ENCODE peak calls at places on chromosomes 4 and X, in eight cellular contexts. U is neuronal stem cell, Q is right atrium auricular region, E is lower lobe of right lung, L is astrocyte, W is PC-9, T is esophagus squamous epithelium, Y is pancreas. D is an unnamed sample.

GRCh38 chrX:24017674-24018073 is 9.3 kb downstream of the KLHL15 start:
- DNase-seq in Y (no peak), L (no peak), E (no peak), U (no peak), W (no peak), Q (no peak), T (no peak), D (no peak)

GRCh38 chr4:145061325-145061920 is 36.6 kb downstream of the ANAPC10 start:
- DNase-seq in Y (no peak), E (no peak), L (peak; percentile 24), Q (no peak), W (no peak), U (peak; percentile 24), T (no peak), D (no peak)

GRCh38 chr4:115851918-115852766 is 738.7 kb upstream of the NDST4 start:
- DNase-seq in T (no peak), U (peak; percentile 40), L (peak; percentile 8), W (peak; percentile 15), E (peak; percentile 34), Q (no peak), Y (peak; percentile 36), D (peak; percentile 45)

GRCh38 chr4:53015681-53016080 is 153.6 kb downstream of the RASL11B start:
- DNase-seq in T (no peak), L (peak; percentile 31), W (no peak), Y (no peak), E (no peak), Q (no peak), U (peak; percentile 48), D (no peak)

GRCh38 chrX:80808160-80808735 is 1.4 kb downstream of the BRWD3 start:
- DNase-seq in Y (no peak), E (peak; percentile 79), W (peak; percentile 72), L (peak; percentile 55), T (peak; percentile 6), Q (peak; percentile 85), U (peak; percentile 51), D (peak; percentile 74)

GRCh38 chr4:169151671-169152070 is 119.1 kb downstream of the SH3RF1 start:
- DNase-seq in T (no peak), U (no peak), E (no peak), Y (no peak), Q (no peak), L (peak; percentile 62), W (no peak), D (no peak)

GRCh38 chr4:45550766-45551366 is 573.0 kb downstream of the GABRG1 start:
- DNase-seq in U (no peak), L (no peak), Y (no peak), E (no peak), W (no peak), Q (no peak), T (no peak), D (no peak)

GRCh38 chr4:36280555-36280954 is 861 bp upstream of the DTHD1 start:
- DNase-seq in U (peak; percentile 15), Y (no peak), Q (no peak), L (no peak), E (no peak), W (no peak), T (no peak), D (no peak)

GRCh38 chr4:6983500-6984142 is 59.6 kb upstream of the TADA2B start:
- DNase-seq in U (no peak), Y (no peak), W (no peak), L (no peak), T (no peak), Q (no peak), E (no peak), D (no peak)

GRCh38 chrX:79573760-79574159 is 206.6 kb upstream of the ITM2A start:
- DNase-seq in W (no peak), U (no peak), T (no peak), Y (no peak), L (no peak), Q (no peak), E (no peak), D (no peak)

GRCh38 chrX:25968920-25969319 is 169.2 kb upstream of the MAGEB18 start:
- DNase-seq in L (no peak), U (peak; percentile 17), W (peak; percentile 1), T (no peak), Q (no peak), Y (no peak), E (no peak), D (no peak)

GRCh38 chr4:28966982-28967381 is 1753.2 kb upstream of the PCDH7 start:
- DNase-seq in Q (no peak), L (peak; percentile 57), E (no peak), W (no peak), Y (no peak), U (no peak), T (no peak), D (no peak)

GRCh38 chrX:16836371-16836770 is 33.8 kb downstream of the RBBP7 start:
- DNase-seq in W (no peak), Q (no peak), U (no peak), E (peak; percentile 44), Y (no peak), T (no peak), L (peak; percentile 17), D (no peak)

GRCh38 chrX:103464071-103464773 is 55.1 kb downstream of the RAB40A start:
- DNase-seq in Y (no peak), Q (no peak), U (no peak), T (no peak), L (peak; percentile 30), E (no peak), W (no peak), D (peak; percentile 19)

GRCh38 chr4:108171541-108172230 is 3.0 kb upstream of the LEF1 start:
- DNase-seq in W (no peak), Q (no peak), Y (peak; percentile 61), L (no peak), T (no peak), E (no peak), U (peak; percentile 40), D (no peak)

GRCh38 chrX:257681-258289 is 23.4 kb upstream of the PLCXD1 start:
- DNase-seq in Y (peak; percentile 28), U (no peak), Q (no peak), T (no peak), W (no peak), L (no peak), E (peak; percentile 36), D (no peak)

GRCh38 chrX:109847257-109848187 is 114.5 kb upstream of the ACSL4 start:
- DNase-seq in Y (no peak), L (peak; percentile 90), E (no peak), Q (no peak), T (no peak), U (no peak), W (no peak), D (no peak)

GRCh38 chr4:20723463-20723862 is 23.2 kb downstream of the PACRGL start:
- DNase-seq in Y (no peak), U (no peak), L (no peak), E (no peak), Q (no peak), T (no peak), W (no peak), D (no peak)
- H3K36me3 ChIP-seq in Y (peaks cover under 1% of the 10 kb centered on the region), U (peaks cover 19% of the 10 kb centered on the region), L (peaks cover 2% of the 10 kb centered on the region), E (peaks cover 84% of the 10 kb centered on the region), Q (peaks cover 76% of the 10 kb centered on the region), T (peaks cover 9% of the 10 kb centered on the region), W (no peaks in the 10 kb centered on the region), D (peaks cover 8% of the 10 kb centered on the region)

GRCh38 chr4:112214397-112215264 is 17.0 kb upstream of the AP1AR start:
- DNase-seq in U (no peak), E (no peak), L (peak; percentile 14), Q (no peak), W (no peak), T (no peak), Y (no peak), D (no peak)

GRCh38 chr4:112213850-112214249 is 17.7 kb upstream of the AP1AR start:
- DNase-seq in U (no peak), W (no peak), Y (no peak), L (peak; percentile 54), T (no peak), Q (no peak), E (no peak), D (no peak)

GRCh38 chr4:112213091-112213490 is 18.5 kb upstream of the AP1AR start:
- DNase-seq in U (no peak), Y (no peak), Q (no peak), L (no peak), E (no peak), T (no peak), W (no peak), D (no peak)

GRCh38 chr4:112206431-112206830 is 25.2 kb upstream of the AP1AR start:
- DNase-seq in Y (no peak), E (no peak), W (no peak), T (no peak), L (no peak), U (no peak), Q (no peak), D (no peak)

GRCh38 chr4:112210777-112211176 is 20.8 kb upstream of the AP1AR start:
- DNase-seq in E (no peak), Q (no peak), Y (no peak), T (no peak), U (no peak), W (no peak), L (no peak), D (no peak)
- H3K4me1 ChIP-seq in E (no peaks in the 10 kb centered on the region), Q (no peaks in the 10 kb centered on the region), Y (no peaks in the 10 kb centered on the region), T (no peaks in the 10 kb centered on the region), U (no peaks in the 10 kb centered on the region), W (no peaks in the 10 kb centered on the region), L (no peaks in the 10 kb centered on the region), D (no peaks in the 10 kb centered on the region)

GRCh38 chr4:17816142-17816541 is 5.4 kb downstream of the NCAPG start:
- DNase-seq in L (no peak), U (no peak), E (no peak), Y (no peak), W (no peak), T (no peak), Q (no peak), D (no peak)

GRCh38 chr4:17812125-17812524 is 1.3 kb downstream of the NCAPG start:
- DNase-seq in W (no peak), T (no peak), U (no peak), L (no peak), E (no peak), Y (no peak), Q (no peak), D (no peak)

GRCh38 chr4:17812801-17813200 is 2.0 kb downstream of the NCAPG start:
- DNase-seq in Y (no peak), E (no peak), L (no peak), Q (no peak), W (no peak), U (no peak), T (no peak), D (no peak)

GRCh38 chr4:17817027-17817426 is 6.2 kb downstream of the NCAPG start:
- DNase-seq in T (no peak), Q (no peak), W (no peak), U (no peak), Y (no peak), E (no peak), L (peak; percentile 62), D (no peak)

DNA sequence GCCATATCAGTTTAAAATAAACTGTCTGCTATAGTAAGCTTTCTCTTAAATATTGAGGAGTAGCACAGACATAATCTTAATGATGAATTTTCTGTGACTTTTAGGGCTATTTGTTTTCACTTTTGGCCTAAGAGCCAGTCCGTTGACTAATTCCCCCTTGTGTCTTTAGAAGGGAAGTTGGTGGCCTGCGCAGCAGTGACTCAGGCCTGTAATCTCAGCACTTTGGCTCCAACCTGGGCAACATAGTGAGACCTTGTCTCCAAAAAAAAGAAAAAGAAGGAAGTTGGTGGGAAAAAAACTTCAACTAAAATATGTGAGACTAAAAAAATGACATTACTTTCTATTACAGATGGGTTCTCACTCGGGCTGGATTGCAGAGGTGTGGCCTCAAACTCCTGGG is 3.4 kb downstream of the NCAPG start:
- DNase-seq in Q (no peak), U (no peak), Y (no peak), E (no peak), L (peak; percentile 65), W (no peak), T (no peak), D (no peak)
- H3K36me3 ChIP-seq in Q (no peaks in the 10 kb centered on the region), U (peaks cover 6% of the 10 kb centered on the region), Y (no peaks in the 10 kb centered on the region), E (no peaks in the 10 kb centered on the region), L (peaks cover 4% of the 10 kb centered on the region), W (no peaks in the 10 kb centered on the region), T (no peaks in the 10 kb centered on the region), D (no peaks in the 10 kb centered on the region)

GRCh38 chr4:130110189-130110588 is 1014.2 kb downstream of the C4orf33 start:
- DNase-seq in L (no peak), Y (no peak), W (no peak), T (no peak), Q (no peak), U (no peak), E (no peak), D (no peak)
- H3K4me1 ChIP-seq in L (no peaks in the 10 kb centered on the region), Y (no peaks in the 10 kb centered on the region), W (no peaks in the 10 kb centered on the region), T (no peaks in the 10 kb centered on the region), Q (no peaks in the 10 kb centered on the region), U (peaks cover 15% of the 10 kb centered on the region), E (no peaks in the 10 kb centered on the region), D (no peaks in the 10 kb centered on the region)